ENCODE peak calls at places on chromosomes 16 and 17, in eight cellular contexts. D, Q, O, G, M, H, N and I are unnamed samples.

GRCh38 chr17:50785942-50786570 is 18.7 kb upstream of the ANKRD40CL start:
- DNase-seq in Q (no peak), H (peak; percentile 29), D (no peak), N (no peak), M (no peak), O (no peak), G (peak; percentile 66), I (no peak)

GRCh38 chr16:49857423-49858181 is 1.7 kb upstream of the ZNF423 start:
- DNase-seq in D (peak; percentile 75), Q (peak; percentile 68), O (peak; percentile 71), H (peak; percentile 56), G (peak; percentile 48), M (peak; percentile 62), N (peak; percentile 41), I (peak; percentile 61)

GRCh38 chr17:2689411-2690164 is 22.0 kb downstream of the CLUH start:
- DNase-seq in O (no peak), Q (no peak), H (no peak), G (no peak), N (no peak), D (peak; percentile 62), M (peak; percentile 32), I (peak; percentile 25)

GRCh38 chr17:81840826-81841778 is 6.3 kb upstream of the PPP1R27 start:
- DNase-seq in D (no peak), G (no peak), H (peak; percentile 66), N (no peak), O (no peak), M (no peak), Q (no peak), I (peak; percentile 50)

GRCh38 chr16:83402160-83402794 is 405.5 kb upstream of the HSBP1 start:
- DNase-seq in Q (no peak), M (no peak), N (no peak), G (peak; percentile 67), O (no peak), H (no peak), D (no peak), I (no peak)

GRCh38 chr16:19781196-19781595 is 63.1 kb downstream of the IQCK start:
- DNase-seq in N (no peak), H (no peak), Q (no peak), M (no peak), O (no peak), D (no peak), G (peak; percentile 5), I (no peak)

GRCh38 chr16:1537763-1538289 is 4.4 kb downstream of the TMEM204 start:
- DNase-seq in N (no peak), O (no peak), H (no peak), D (no peak), M (no peak), Q (no peak), G (no peak), I (peak; percentile 12)

GRCh38 chr16:58222532-58223316 is 24.8 kb upstream of the CSNK2A2 start:
- DNase-seq in M (peak; percentile 28), Q (no peak), O (no peak), H (no peak), G (peak; percentile 37), N (no peak), D (no peak), I (no peak)

GRCh38 chr17:78351449-78352006 is 8.3 kb downstream of the SOCS3 start:
- DNase-seq in N (peak; percentile 92), Q (no peak), D (peak; percentile 95), G (peak; percentile 93), H (peak; percentile 73), O (peak; percentile 97), M (peak; percentile 97), I (peak; percentile 96)

GRCh38 chr17:5667871-5668270 is 83.6 kb upstream of the NLRP1 start:
- DNase-seq in M (no peak), O (peak; percentile 24), G (no peak), N (no peak), H (no peak), Q (peak; percentile 5), D (peak; percentile 43), I (no peak)

GRCh38 chr17:76485569-76485968 is 15.7 kb downstream of the RHBDF2 start:
- DNase-seq in N (no peak), O (no peak), Q (peak; percentile 73), M (peak; percentile 73), H (no peak), D (no peak), G (no peak), I (no peak)

GRCh38 chr16:64077242-64077641 is 1044.6 kb downstream of the CDH11 start:
- DNase-seq in G (no peak), H (no peak), M (no peak), Q (peak; percentile 55), N (no peak), D (no peak), O (no peak), I (no peak)

GRCh38 chr16:66300501-66300900 is 66.0 kb upstream of the CDH5 start:
- DNase-seq in G (no peak), N (no peak), O (no peak), M (no peak), D (no peak), Q (no peak), H (no peak), I (no peak)

GRCh38 chr16:1493746-1494094 is 560 bp downstream of the TELO2 start:
- DNase-seq in Q (peak; percentile 35), H (no peak), M (no peak), N (no peak), O (no peak), G (no peak), D (no peak), I (no peak)

GRCh38 chr17:3845361-3845753 is 689 bp downstream of the NCBP3 start:
- DNase-seq in G (peak; percentile 15), M (no peak), O (no peak), D (no peak), H (no peak), Q (peak; percentile 49), N (no peak), I (no peak)

GRCh38 chr17:56604691-56605090 is 11.2 kb downstream of the NOG start:
- DNase-seq in G (no peak), D (no peak), Q (no peak), M (no peak), O (no peak), H (no peak), N (no peak), I (no peak)

GRCh38 chr17:1043601-1044251 is 46.8 kb downstream of the TIMM22 start:
- DNase-seq in N (no peak), D (peak; percentile 86), G (no peak), O (peak; percentile 94), M (peak; percentile 85), H (no peak), Q (no peak), I (peak; percentile 80)

GRCh38 chr17:352421-353212 is at the start of gene RPH3AL:
- DNase-seq in G (peak; percentile 40), O (no peak), Q (no peak), D (no peak), H (peak; percentile 88), M (peak; percentile 68), N (peak; percentile 82), I (no peak)

GRCh38 chr17:44084131-44084538 is 13.6 kb downstream of the G6PC3 start:
- DNase-seq in O (no peak), H (no peak), M (no peak), N (no peak), D (no peak), G (no peak), Q (peak; percentile 19), I (no peak)

GRCh38 chr17:29070795-29071194 is 27.9 kb downstream of the PIPOX start:
- DNase-seq in N (no peak), M (no peak), H (no peak), D (no peak), Q (no peak), O (no peak), G (no peak), I (no peak)

GRCh38 chr17:61732169-61732568 is 131.2 kb downstream of the BRIP1 start:
- DNase-seq in G (no peak), M (no peak), H (no peak), N (no peak), O (no peak), Q (no peak), D (no peak), I (no peak)

GRCh38 chr17:47785538-47786123 is 36.0 kb downstream of the OSBPL7 start:
- DNase-seq in G (peak; percentile 27), D (no peak), N (no peak), M (no peak), Q (peak; percentile 39), H (no peak), O (no peak), I (no peak)

GRCh38 chr17:78839173-78839761 is 1.3 kb downstream of the USP36 start:
- DNase-seq in N (no peak), G (peak; percentile 62), H (no peak), O (no peak), Q (peak; percentile 27), D (no peak), M (no peak), I (no peak)

GRCh38 chr16:85366031-85366763 is 246.9 kb upstream of the GSE1 start:
- DNase-seq in M (no peak), D (no peak), G (no peak), H (no peak), N (no peak), Q (no peak), O (no peak), I (no peak)

GRCh38 chr17:51799981-51800380 is 358.5 kb downstream of the CA10 start:
- DNase-seq in N (no peak), Q (no peak), M (no peak), H (no peak), G (no peak), O (no peak), D (no peak), I (no peak)

GRCh38 chr16:70694088-70694487 is 8.2 kb upstream of the MTSS2 start:
- DNase-seq in M (no peak), Q (no peak), G (peak; percentile 85), O (no peak), D (no peak), N (no peak), H (no peak), I (no peak)

GRCh38 chr16:35575432-35575821 is 2116.0 kb downstream of the TP53TG3F start:
- DNase-seq in Q (no peak), H (no peak), O (no peak), G (no peak), M (no peak), D (no peak), N (no peak), I (no peak)

GRCh38 chr16:54940279-54940604 is 9.6 kb downstream of the IRX5 start:
- DNase-seq in H (no peak), N (no peak), Q (no peak), D (no peak), O (no peak), G (no peak), M (no peak), I (no peak)
- H3K36me3 ChIP-seq in H (no peaks in the 10 kb centered on the region), N (no peaks in the 10 kb centered on the region), Q (no peaks in the 10 kb centered on the region), D (no peaks in the 10 kb centered on the region), O (peaks cover 6% of the 10 kb centered on the region), G (no peaks in the 10 kb centered on the region), M (no peaks in the 10 kb centered on the region), I (no peaks in the 10 kb centered on the region)

GRCh38 chr16:11157143-11157542 is 98.9 kb downstream of the SOCS1 start:
- DNase-seq in Q (peak; percentile 58), D (no peak), H (no peak), G (no peak), N (no peak), O (no peak), M (no peak), I (no peak)
- TF ChIP-seq CTCF in Q (no peak), D (no peak), H (no peak), G (no peak), N (no peak), O (no peak), M (no peak), I (no peak)

GRCh38 chr17:80529904-80530292 is 14.7 kb upstream of the RPTOR start:
- DNase-seq in M (no peak), Q (no peak), D (no peak), G (peak; percentile 26), N (no peak), O (no peak), H (no peak), I (no peak)
- H3K27ac ChIP-seq in M (no peak overlapping the region), Q (no peak overlapping the region), D (no peak overlapping the region), G (no peak overlapping the region), N (no peak overlapping the region), O (no peak overlapping the region), H (no peak overlapping the region), I (no peak overlapping the region)

GRCh38 chr17:58085039-58085715 is 2.0 kb downstream of the DYNLL2 start:
- DNase-seq in G (no peak), M (no peak), O (no peak), N (no peak), D (no peak), H (no peak), Q (no peak), I (no peak)
- H3K36me3 ChIP-seq in G (peaks cover 15% of the 10 kb centered on the region), M (peaks cover 35% of the 10 kb centered on the region), O (peaks cover 35% of the 10 kb centered on the region), N (peaks cover 7% of the 10 kb centered on the region), D (peaks cover 30% of the 10 kb centered on the region), H (peaks cover 16% of the 10 kb centered on the region), Q (peaks cover 54% of the 10 kb centered on the region), I (peaks cover 46% of the 10 kb centered on the region)